ENCODE peak calls at places on chromosomes 3 and 15, in ten cellular contexts. Z is left lung, R is hepatocyte, Y is vagina, B is uterus, V is left ventricle myocardium inferior, X is RWPE1, K is H9, M is brain microvascular endothelial cell, E is heart left ventricle. S is an unnamed sample.

GRCh38 chr3:67947808-67948508 is 293.5 kb upstream of the SUCLG2 start:
- DNase-seq in Z (no peak), R (peak; percentile 77), Y (no peak), B (no peak), V (no peak), X (no peak), K (peak; percentile 91), M (no peak), E (no peak), S (no peak)

GRCh38 chr3:15386352-15386751 is 41.0 kb downstream of the METTL6 start:
- DNase-seq in Z (no peak), R (no peak), Y (no peak), B (no peak), V (no peak), X (no peak), K (no peak), M (no peak), E (no peak), S (no peak)

GRCh38 chr15:83248151-83248851 is 36.2 kb downstream of the BNC1 start:
- DNase-seq in Z (no peak), R (peak; percentile 80), Y (no peak), B (no peak), V (no peak), X (peak; percentile 39), K (peak; percentile 49), M (peak; percentile 70), E (peak; percentile 19), S (no peak)

GRCh38 chr3:113441051-113441770 is at the start of gene CFAP44:
- DNase-seq in Z (peak; percentile 89), R (peak; percentile 86), Y (no peak), B (peak; percentile 64), V (peak; percentile 72), X (no peak), K (peak; percentile 91), M (peak; percentile 70), E (peak; percentile 70), S (no peak)

GRCh38 chr3:104437891-104438290 is 928.8 kb upstream of the ALCAM start:
- DNase-seq in Z (no peak), R (no peak), Y (no peak), B (no peak), V (no peak), X (no peak), K (no peak), M (peak; percentile 48), E (peak; percentile 21), S (no peak)

GRCh38 chr3:106067711-106068110 is 198.9 kb upstream of the CBLB start:
- DNase-seq in Z (no peak), R (no peak), Y (no peak), B (no peak), V (no peak), X (no peak), K (no peak), M (no peak), E (no peak), S (no peak)

GRCh38 chr15:69881760-69882159 is 216.0 kb downstream of the TLE3 start:
- DNase-seq in Z (no peak), R (no peak), Y (no peak), B (no peak), V (no peak), X (no peak), K (no peak), M (no peak), E (no peak), S (no peak)

GRCh38 chr15:92449476-92449875 is 55.8 kb downstream of the ST8SIA2 start:
- DNase-seq in Z (no peak), R (no peak), Y (no peak), B (no peak), V (no peak), X (no peak), K (no peak), M (peak; percentile 68), E (no peak), S (no peak)

GRCh38 chr3:188557230-188557629 is 403.3 kb downstream of the LPP start:
- DNase-seq in Z (no peak), R (no peak), Y (no peak), B (no peak), V (no peak), X (no peak), K (no peak), M (no peak), E (no peak), S (no peak)

GRCh38 chr3:188559856-188560255 is 405.9 kb downstream of the LPP start:
- DNase-seq in Z (no peak), R (no peak), Y (no peak), B (no peak), V (no peak), X (no peak), K (no peak), M (no peak), E (no peak), S (no peak)

GRCh38 chr3:188559069-188559410 is 405.1 kb downstream of the LPP start:
- DNase-seq in Z (no peak), R (no peak), Y (no peak), B (no peak), V (no peak), X (no peak), K (no peak), M (peak; percentile 3), E (no peak), S (no peak)

GRCh38 chr3:188558343-188559068 is 404.5 kb downstream of the LPP start:
- DNase-seq in Z (no peak), R (no peak), Y (no peak), B (no peak), V (no peak), X (no peak), K (no peak), M (peak; percentile 31), E (no peak), S (no peak)

DNA sequence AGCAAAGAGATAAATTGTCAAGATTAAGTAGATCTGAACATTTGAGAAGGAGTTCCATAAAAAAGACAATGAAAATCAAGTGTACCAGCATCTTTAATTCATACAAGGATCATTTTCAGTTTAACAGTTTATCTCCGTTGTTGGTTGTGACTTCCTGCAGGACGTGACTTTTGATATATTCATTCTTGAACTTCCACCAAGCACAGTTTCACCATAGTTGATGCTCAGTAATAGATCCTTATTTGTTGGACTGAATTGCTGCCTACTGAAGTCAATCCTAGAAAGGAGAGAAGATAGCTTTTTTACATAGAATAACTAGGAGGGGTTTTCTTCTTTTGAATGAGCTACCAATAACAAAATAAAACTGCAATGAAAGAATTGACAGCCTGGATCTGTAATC is 408.2 kb downstream of the LPP start:
- DNase-seq in Z (no peak), R (no peak), Y (no peak), B (no peak), V (no peak), X (no peak), K (no peak), M (no peak), E (no peak), S (no peak)
- H3K27ac ChIP-seq in Z (no peak overlapping the region), R (no peak overlapping the region), Y (no peak overlapping the region), B (no peak overlapping the region), V (no peak overlapping the region), X (no peak overlapping the region), K (no peak overlapping the region), M (no peak overlapping the region), E (no peak overlapping the region), S (no peak overlapping the region)

GRCh38 chr3:189513281-189514151 is 117.7 kb upstream of the TP63 start:
- DNase-seq in Z (no peak), R (peak; percentile 32), Y (no peak), B (no peak), V (no peak), X (peak; percentile 75), K (no peak), M (no peak), E (no peak), S (peak; percentile 65)

GRCh38 chr3:189515916-189516531 is 115.2 kb upstream of the TP63 start:
- DNase-seq in Z (no peak), R (no peak), Y (no peak), B (no peak), V (no peak), X (no peak), K (no peak), M (no peak), E (no peak), S (no peak)

GRCh38 chr3:189512039-189512438 is 119.2 kb upstream of the TP63 start:
- DNase-seq in Z (no peak), R (no peak), Y (no peak), B (no peak), V (no peak), X (no peak), K (no peak), M (no peak), E (no peak), S (no peak)

GRCh38 chr3:189508784-189509489 is 122.3 kb upstream of the TP63 start:
- DNase-seq in Z (no peak), R (no peak), Y (no peak), B (peak; percentile 27), V (no peak), X (no peak), K (no peak), M (no peak), E (no peak), S (no peak)

DNA sequence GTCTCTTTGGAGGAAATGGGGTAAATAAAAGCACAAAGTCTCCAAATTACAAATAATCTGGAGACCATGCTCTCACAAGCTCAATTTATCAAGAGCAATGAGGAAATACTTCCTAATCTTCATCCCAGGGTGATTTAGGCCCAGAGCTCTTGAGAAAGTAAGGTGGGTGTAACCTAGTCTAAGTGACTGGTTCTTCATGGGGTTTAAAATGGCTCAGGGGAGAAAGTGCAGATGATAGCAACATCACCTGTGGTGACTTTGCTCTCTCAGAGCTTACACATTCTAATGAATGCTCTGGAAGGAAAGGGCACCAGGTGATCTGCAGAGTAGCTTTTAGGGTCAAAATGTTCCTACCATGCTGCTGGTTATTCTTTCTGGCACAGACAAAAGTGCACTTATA is 118.4 kb upstream of the TP63 start:
- DNase-seq in Z (no peak), R (peak; percentile 18), Y (no peak), B (no peak), V (no peak), X (no peak), K (no peak), M (no peak), E (no peak), S (no peak)
- H3K27ac ChIP-seq in Z (no peak overlapping the region), R (peak overlapping the region; percentile 79), Y (peak overlapping the region; percentile 9), B (no peak overlapping the region), V (no peak overlapping the region), X (peak overlapping the region; percentile 69), K (no peak overlapping the region), M (no peak overlapping the region), E (no peak overlapping the region), S (peak overlapping the region; percentile 93)

GRCh38 chr15:90039996-90040395 is 38.9 kb downstream of the ZNF710 start:
- DNase-seq in Z (no peak), R (no peak), Y (no peak), B (no peak), V (no peak), X (no peak), K (no peak), M (no peak), E (no peak), S (no peak)
- H3K27ac ChIP-seq in Z (no peak overlapping the region), R (no peak overlapping the region), Y (no peak overlapping the region), B (no peak overlapping the region), V (no peak overlapping the region), X (no peak overlapping the region), K (no peak overlapping the region), M (no peak overlapping the region), E (no peak overlapping the region), S (no peak overlapping the region)

DNA sequence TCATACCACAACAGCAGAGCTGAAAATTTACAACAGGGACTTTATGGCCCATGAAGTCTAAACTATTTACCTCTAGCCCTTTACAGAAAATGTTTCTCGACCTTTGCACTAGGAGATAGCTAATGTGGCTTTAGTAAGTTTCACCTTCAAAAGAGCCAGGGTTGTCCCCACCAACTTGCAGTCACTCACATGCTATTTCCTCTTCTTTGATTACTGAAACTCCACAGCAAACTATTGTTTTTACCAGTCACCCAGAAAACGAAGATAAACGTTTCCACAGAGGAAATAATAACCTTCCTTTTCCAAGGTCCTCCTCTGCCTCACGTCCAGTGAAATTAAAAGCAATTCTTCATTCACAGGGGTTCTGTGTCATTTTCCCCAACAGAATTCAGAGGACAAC is 48.2 kb downstream of the WWTR1 start:
- DNase-seq in Z (no peak), R (peak; percentile 51), Y (no peak), B (no peak), V (no peak), X (no peak), K (no peak), M (no peak), E (no peak), S (no peak)
- H3K27ac ChIP-seq in Z (no peak overlapping the region), R (peak overlapping the region; percentile 84), Y (peak overlapping the region; percentile 11), B (peak overlapping the region; percentile 69), V (peak overlapping the region; percentile 48), X (no peak overlapping the region), K (no peak overlapping the region), M (peak overlapping the region; percentile 80), E (peak overlapping the region; percentile 26), S (no peak overlapping the region)

S was measured in epithelial cell of prostate.